ENCODE peak calls at places on chromosomes 13 and 19, in seven cellular contexts. T is omental fat pad, Y is endothelial cell, L is AG09319, M is AG04450, V is fibroblast of pulmonary artery, B is glutamatergic neuron. Q is an unnamed sample.

GRCh38 chr19:30367421-30367820 is 4.8 kb upstream of the ZNF536 start:
- DNase-seq in T (no peak), M (no peak), B (no peak), L (no peak), Y (no peak), V (no peak), Q (no peak)

GRCh38 chr13:79392882-79393563 is 13.0 kb downstream of the RBM26 start:
- DNase-seq in V (no peak), L (no peak), B (no peak), T (no peak), Y (no peak), M (no peak), Q (no peak)

GRCh38 chr13:37241786-37242185 is 136.3 kb upstream of the CSNK1A1L start:
- DNase-seq in Y (no peak), L (no peak), M (no peak), T (no peak), B (no peak), V (peak), Q (no peak)

GRCh38 chr13:84641491-84641890 is 759.2 kb upstream of the SLITRK1 start:
- DNase-seq in V (peak), T (no peak), L (no peak), B (no peak), M (no peak), Y (no peak), Q (no peak)

GRCh38 chr13:47853236-47853635 is 147.8 kb downstream of the SUCLA2 start:
- DNase-seq in L (no peak), T (no peak), B (no peak), M (no peak), V (no peak), Y (no peak), Q (no peak)

GRCh38 chr13:26425439-26426358 is 131.8 kb upstream of the WASF3 start:
- DNase-seq in T (no peak), V (peak), B (no peak), L (no peak), M (peak), Y (no peak), Q (no peak)

GRCh38 chr19:57141699-57142098 is 3.3 kb downstream of the ZIM3 start:
- DNase-seq in Y (no peak), M (no peak), T (no peak), L (no peak), B (no peak), V (no peak), Q (no peak)

GRCh38 chr13:62910541-62910940 is 1494.9 kb upstream of the PCDH20 start:
- DNase-seq in L (no peak), M (no peak), Y (no peak), T (no peak), V (no peak), B (no peak), Q (no peak)

GRCh38 chr13:78499802-78500201 is 103.5 kb downstream of the POU4F1 start:
- DNase-seq in Y (no peak), B (no peak), L (no peak), T (no peak), M (no peak), V (no peak), Q (no peak)

GRCh38 chr13:28494861-28495585 is at the start of gene FLT1:
- DNase-seq in B (peak), M (no peak), V (peak), T (no peak), L (no peak), Y (peak), Q (peak)

GRCh38 chr13:66391322-66391721 is 838.8 kb downstream of the PCDH9 start:
- DNase-seq in T (no peak), Y (no peak), M (no peak), L (no peak), V (no peak), B (no peak), Q (no peak)

GRCh38 chr13:94558721-94559120 is 37.2 kb downstream of the TGDS start:
- DNase-seq in V (no peak), L (no peak), Y (no peak), M (no peak), B (no peak), T (no peak), Q (no peak)

GRCh38 chr13:24875566-24875965 is 111.6 kb downstream of the RNF17 start:
- DNase-seq in Y (no peak), T (no peak), L (no peak), M (no peak), V (no peak), B (no peak), Q (no peak)

GRCh38 chr13:38024431-38024830 is 154.9 kb upstream of the TRPC4 start:
- DNase-seq in V (peak), Y (no peak), L (no peak), M (no peak), T (no peak), B (no peak), Q (no peak)

GRCh38 chr13:85312071-85312470 is 487.1 kb downstream of the SLITRK6 start:
- DNase-seq in L (no peak), M (no peak), T (no peak), Y (no peak), B (no peak), V (no peak), Q (no peak)

DNA sequence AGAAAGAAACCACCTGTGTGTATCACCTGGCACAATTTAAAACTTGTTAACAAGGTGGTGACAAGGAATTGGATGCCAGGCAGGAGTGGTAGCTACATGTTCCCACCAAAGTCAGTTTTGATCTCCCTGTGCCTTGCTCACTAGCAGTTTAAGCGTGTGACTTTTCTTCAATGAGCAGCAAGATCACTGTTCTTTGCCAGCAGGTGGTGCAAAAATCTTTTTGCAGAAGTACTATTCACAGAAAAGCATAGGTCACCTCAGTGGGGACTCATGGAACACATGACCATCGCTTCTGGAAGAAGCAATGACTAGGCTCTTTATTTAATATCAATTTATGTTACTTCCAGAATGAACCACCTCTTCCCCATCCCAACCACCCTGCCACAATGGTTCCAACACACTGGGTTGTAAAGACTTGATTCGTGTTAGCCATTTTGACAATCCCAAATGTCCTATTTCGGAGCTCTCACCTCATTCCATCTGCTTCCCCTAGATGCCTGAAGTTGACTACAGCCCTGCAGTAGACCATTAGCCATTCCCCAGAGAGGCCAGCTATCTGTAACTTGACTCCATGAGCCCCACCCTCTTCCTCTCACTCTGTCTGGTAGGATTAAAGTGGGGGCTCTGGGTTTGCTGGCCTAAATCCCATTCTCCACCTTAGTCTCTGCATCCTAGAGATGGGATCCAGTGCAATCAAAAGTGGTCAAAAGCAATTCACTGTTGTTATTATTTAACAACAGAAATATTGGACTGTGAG is 59.1 kb upstream of the TNFRSF19 start:
- DNase-seq in T (no peak), Y (peak), V (peak), L (no peak), M (no peak), B (peak), Q (no peak)
- TF ChIP-seq CTCF in T (no peak), Y (no peak), V (peak), L (no peak), M (peak), B (peak), Q (no peak)

DNA sequence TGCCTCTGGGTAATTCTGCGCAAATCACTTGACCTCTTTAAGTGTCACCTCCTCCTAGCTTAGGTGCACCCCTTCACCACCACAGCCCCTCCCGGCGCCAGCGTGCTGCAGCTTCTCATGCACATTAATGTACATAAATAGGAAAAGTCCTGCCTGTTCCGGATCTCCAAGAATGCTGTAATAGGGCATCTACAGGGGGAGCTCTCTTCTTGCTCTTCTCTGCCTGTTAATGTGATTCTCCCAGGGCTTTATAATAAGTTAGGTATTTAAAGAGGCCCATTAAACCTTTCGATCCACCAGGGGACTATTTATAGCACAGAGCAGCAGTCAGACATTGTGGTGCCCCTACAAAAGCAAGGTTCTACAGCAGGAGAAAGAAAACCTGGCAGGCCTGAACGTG is 35.3 kb downstream of the SOX1 start:
- DNase-seq in V (no peak), Y (no peak), B (no peak), M (no peak), L (no peak), T (no peak), Q (no peak)
- TF ChIP-seq CTCF in V (no peak), Y (no peak), B (no peak), M (no peak), L (no peak), T (no peak), Q (no peak)

GRCh38 chr19:45506991-45507863 is at the start of gene VASP:
- DNase-seq in V (peak), B (peak), Y (peak), L (no peak), M (no peak), T (peak), Q (peak)
- TF ChIP-seq CTCF in V (no peak), B (no peak), Y (no peak), L (no peak), M (no peak), T (no peak), Q (no peak)

GRCh38 chr13:111494641-111495040 is 174.2 kb downstream of the TEX29 start:
- DNase-seq in L (no peak), Y (no peak), V (no peak), T (no peak), B (no peak), M (no peak), Q (peak)
- TF ChIP-seq CTCF in L (no peak), Y (no peak), V (no peak), T (no peak), B (no peak), M (no peak), Q (no peak)

DNA sequence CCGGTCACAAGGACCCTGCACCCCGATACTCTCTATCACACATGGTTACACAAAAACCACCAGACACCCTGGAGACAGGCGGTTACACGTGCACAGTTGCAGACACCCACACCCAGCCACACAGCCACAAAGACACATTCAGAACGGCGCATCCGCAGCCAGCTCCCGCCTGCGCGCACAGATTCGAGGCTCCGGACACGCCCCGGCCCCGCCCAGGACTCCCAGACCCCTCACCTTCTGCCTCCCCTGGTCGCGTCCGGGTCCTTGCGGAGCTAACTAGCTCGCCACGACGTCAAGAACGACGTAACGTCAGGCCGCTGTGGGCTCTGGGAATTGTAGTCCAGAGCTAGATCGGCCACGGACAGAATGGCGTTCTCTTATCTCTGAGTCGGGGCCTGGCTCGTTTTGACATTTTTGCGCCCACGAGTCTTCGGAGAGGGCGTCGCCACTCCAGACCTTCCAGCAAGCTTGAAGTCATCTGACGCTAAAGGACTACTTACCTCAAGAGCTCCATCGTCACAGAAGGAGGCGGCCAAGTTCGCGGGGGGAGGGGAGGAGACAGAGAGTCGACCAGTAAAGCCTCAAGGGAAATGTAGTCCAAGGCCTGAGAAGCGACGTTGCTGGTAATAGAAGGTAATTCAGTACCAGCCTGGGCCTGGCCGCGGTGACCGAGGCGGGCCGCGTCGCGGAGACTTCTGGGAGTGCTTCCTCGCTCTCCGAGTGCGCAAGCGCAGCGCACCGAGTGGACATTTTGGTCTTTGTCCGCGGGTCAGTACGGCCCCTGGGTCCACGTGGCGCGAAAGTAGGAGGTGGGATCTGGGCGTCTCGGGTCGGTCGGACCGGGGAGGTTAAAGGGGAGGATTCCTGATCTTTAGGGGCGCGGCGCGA is at the start of the genes ZNF146 and ZNF565:
- DNase-seq in L (peak), V (peak), Y (peak), B (peak), M (peak), T (peak), Q (peak)
- TF ChIP-seq CTCF in L (no peak), V (no peak), Y (no peak), B (no peak), M (no peak), T (no peak), Q (no peak)

DNA sequence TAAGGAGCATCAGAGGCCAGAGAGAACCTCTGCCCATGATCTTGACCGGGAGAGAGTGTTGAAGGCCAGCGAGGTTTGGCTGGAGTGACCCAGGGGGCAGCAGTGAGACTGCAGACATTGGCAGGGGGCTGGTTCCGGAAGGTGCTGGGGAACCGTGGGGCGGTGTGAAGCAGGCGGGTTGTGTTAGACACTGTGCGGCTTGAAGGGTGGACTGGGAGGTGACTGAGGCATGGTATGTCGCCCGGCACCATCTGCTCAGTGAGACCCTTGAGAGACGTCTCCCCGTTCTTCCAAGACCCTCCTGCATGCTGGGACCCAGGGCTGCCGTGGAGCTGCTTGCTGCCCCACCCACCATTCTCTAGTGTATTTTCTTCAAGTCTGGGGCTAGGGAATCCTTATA is 24.6 kb downstream of the CARM1 start:
- DNase-seq in B (peak), M (no peak), T (no peak), Y (no peak), V (no peak), L (no peak), Q (no peak)
- TF ChIP-seq CTCF in B (no peak), M (no peak), T (no peak), Y (no peak), V (no peak), L (no peak), Q (no peak)